ENCODE peak calls at places on chromosomes 5 and 9, in ten cellular contexts. One of them, this sample, is unnamed.

GRCh38 chr9:21576331-21577189 is 94.4 kb upstream of the IFNE start:
- DNase-seq in HCT116: peak
- DNase-seq in right lobe of liver: no peak
- DNase-seq in ovary: no peak
- DNase-seq in DND-41: no peak
- DNase-seq in IMR-90: peak
- DNase-seq in fibroblast of lung: peak
- DNase-seq in PC-3: peak
- DNase-seq in brain microvascular endothelial cell: peak
- DNase-seq in thyroid gland: peak
- DNase-seq in this sample: peak

GRCh38 chr9:97527626-97528528 is 26.4 kb downstream of the TMOD1 start:
- DNase-seq in HCT116: no peak
- DNase-seq in right lobe of liver: no peak
- DNase-seq in ovary: no peak
- DNase-seq in DND-41: no peak
- DNase-seq in IMR-90: no peak
- DNase-seq in fibroblast of lung: no peak
- DNase-seq in PC-3: no peak
- DNase-seq in brain microvascular endothelial cell: no peak
- DNase-seq in thyroid gland: peak
- DNase-seq in this sample: no peak

GRCh38 chr5:37054391-37054790 is 177.8 kb downstream of the NIPBL start:
- DNase-seq in HCT116: no peak
- DNase-seq in right lobe of liver: no peak
- DNase-seq in ovary: no peak
- DNase-seq in DND-41: no peak
- DNase-seq in IMR-90: no peak
- DNase-seq in fibroblast of lung: no peak
- DNase-seq in PC-3: no peak
- DNase-seq in brain microvascular endothelial cell: no peak
- DNase-seq in thyroid gland: no peak
- DNase-seq in this sample: no peak

GRCh38 chr5:12614608-12615007 is 710.4 kb upstream of the CTNND2 start:
- DNase-seq in HCT116: no peak
- DNase-seq in right lobe of liver: no peak
- DNase-seq in ovary: no peak
- DNase-seq in DND-41: no peak
- DNase-seq in IMR-90: no peak
- DNase-seq in fibroblast of lung: no peak
- DNase-seq in PC-3: no peak
- DNase-seq in brain microvascular endothelial cell: no peak
- DNase-seq in thyroid gland: no peak
- DNase-seq in this sample: no peak

GRCh38 chr5:178941361-178941760 is 363 bp downstream of the ZNF454 start:
- DNase-seq in HCT116: no peak
- DNase-seq in right lobe of liver: no peak
- DNase-seq in ovary: peak
- DNase-seq in DND-41: no peak
- DNase-seq in IMR-90: no peak
- DNase-seq in fibroblast of lung: peak
- DNase-seq in PC-3: no peak
- DNase-seq in brain microvascular endothelial cell: peak
- DNase-seq in thyroid gland: peak
- DNase-seq in this sample: no peak

GRCh38 chr5:112159435-112159834 is 259.6 kb downstream of the EPB41L4A start:
- DNase-seq in HCT116: no peak
- DNase-seq in right lobe of liver: no peak
- DNase-seq in ovary: peak
- DNase-seq in DND-41: no peak
- DNase-seq in IMR-90: peak
- DNase-seq in fibroblast of lung: no peak
- DNase-seq in PC-3: no peak
- DNase-seq in brain microvascular endothelial cell: no peak
- DNase-seq in thyroid gland: no peak
- DNase-seq in this sample: no peak

GRCh38 chr9:15909297-15909696 is 356.5 kb downstream of the CCDC171 start:
- DNase-seq in HCT116: no peak
- DNase-seq in right lobe of liver: no peak
- DNase-seq in ovary: no peak
- DNase-seq in DND-41: no peak
- DNase-seq in IMR-90: peak
- DNase-seq in fibroblast of lung: peak
- DNase-seq in PC-3: no peak
- DNase-seq in brain microvascular endothelial cell: no peak
- DNase-seq in thyroid gland: no peak
- DNase-seq in this sample: no peak

GRCh38 chr5:134349463-134349862 is 17.5 kb downstream of the CDKL3 start:
- DNase-seq in HCT116: no peak
- DNase-seq in right lobe of liver: no peak
- DNase-seq in ovary: no peak
- DNase-seq in DND-41: no peak
- DNase-seq in IMR-90: no peak
- DNase-seq in fibroblast of lung: no peak
- DNase-seq in PC-3: no peak
- DNase-seq in brain microvascular endothelial cell: no peak
- DNase-seq in thyroid gland: no peak
- DNase-seq in this sample: no peak

GRCh38 chr5:135484563-135485157 is 32.5 kb upstream of the TIFAB start:
- DNase-seq in HCT116: no peak
- DNase-seq in right lobe of liver: no peak
- DNase-seq in ovary: no peak
- DNase-seq in DND-41: no peak
- DNase-seq in IMR-90: no peak
- DNase-seq in fibroblast of lung: no peak
- DNase-seq in PC-3: no peak
- DNase-seq in brain microvascular endothelial cell: no peak
- DNase-seq in thyroid gland: peak
- DNase-seq in this sample: no peak

GRCh38 chr5:142807378-142807911 is 37.3 kb downstream of the ARHGAP26 start:
- DNase-seq in HCT116: no peak
- DNase-seq in right lobe of liver: peak
- DNase-seq in ovary: no peak
- DNase-seq in DND-41: no peak
- DNase-seq in IMR-90: no peak
- DNase-seq in fibroblast of lung: no peak
- DNase-seq in PC-3: no peak
- DNase-seq in brain microvascular endothelial cell: no peak
- DNase-seq in thyroid gland: no peak
- DNase-seq in this sample: no peak

GRCh38 chr5:94691270-94691669 is 72.8 kb downstream of the SLF1 start:
- DNase-seq in HCT116: no peak
- DNase-seq in right lobe of liver: no peak
- DNase-seq in ovary: no peak
- DNase-seq in DND-41: no peak
- DNase-seq in IMR-90: no peak
- DNase-seq in fibroblast of lung: no peak
- DNase-seq in PC-3: no peak
- DNase-seq in brain microvascular endothelial cell: no peak
- DNase-seq in thyroid gland: no peak
- DNase-seq in this sample: no peak

GRCh38 chr5:94689871-94690270 is 71.4 kb downstream of the SLF1 start:
- DNase-seq in HCT116: no peak
- DNase-seq in right lobe of liver: no peak
- DNase-seq in ovary: no peak
- DNase-seq in DND-41: no peak
- DNase-seq in IMR-90: no peak
- DNase-seq in fibroblast of lung: no peak
- DNase-seq in PC-3: no peak
- DNase-seq in brain microvascular endothelial cell: no peak
- DNase-seq in thyroid gland: no peak
- DNase-seq in this sample: no peak

GRCh38 chr5:94691947-94692346 is 73.5 kb downstream of the SLF1 start:
- DNase-seq in HCT116: no peak
- DNase-seq in right lobe of liver: no peak
- DNase-seq in ovary: no peak
- DNase-seq in DND-41: no peak
- DNase-seq in IMR-90: peak
- DNase-seq in fibroblast of lung: peak
- DNase-seq in PC-3: peak
- DNase-seq in brain microvascular endothelial cell: peak
- DNase-seq in thyroid gland: peak
- DNase-seq in this sample: peak

GRCh38 chr5:94692610-94693009 is 74.1 kb downstream of the SLF1 start:
- DNase-seq in HCT116: no peak
- DNase-seq in right lobe of liver: no peak
- DNase-seq in ovary: no peak
- DNase-seq in DND-41: no peak
- DNase-seq in IMR-90: no peak
- DNase-seq in fibroblast of lung: no peak
- DNase-seq in PC-3: no peak
- DNase-seq in brain microvascular endothelial cell: no peak
- DNase-seq in thyroid gland: no peak
- DNase-seq in this sample: no peak

GRCh38 chr5:94690778-94691177 is 72.3 kb downstream of the SLF1 start:
- DNase-seq in HCT116: no peak
- DNase-seq in right lobe of liver: no peak
- DNase-seq in ovary: no peak
- DNase-seq in DND-41: no peak
- DNase-seq in IMR-90: peak
- DNase-seq in fibroblast of lung: peak
- DNase-seq in PC-3: no peak
- DNase-seq in brain microvascular endothelial cell: no peak
- DNase-seq in thyroid gland: no peak
- DNase-seq in this sample: no peak
- H3K27ac ChIP-seq in HCT116: no peak
- H3K27ac ChIP-seq in right lobe of liver: no peak
- H3K27ac ChIP-seq in ovary: no peak
- H3K27ac ChIP-seq in DND-41: no peak
- H3K27ac ChIP-seq in IMR-90: no peak
- H3K27ac ChIP-seq in fibroblast of lung: no peak
- H3K27ac ChIP-seq in PC-3: no peak
- H3K27ac ChIP-seq in brain microvascular endothelial cell: no peak
- H3K27ac ChIP-seq in thyroid gland: no peak
- H3K27ac ChIP-seq in this sample: no peak

GRCh38 chr9:88723751-88724150 is 188.8 kb downstream of the NXNL2 start:
- DNase-seq in HCT116: no peak
- DNase-seq in right lobe of liver: no peak
- DNase-seq in ovary: no peak
- DNase-seq in DND-41: no peak
- DNase-seq in IMR-90: no peak
- DNase-seq in fibroblast of lung: no peak
- DNase-seq in PC-3: no peak
- DNase-seq in brain microvascular endothelial cell: no peak
- DNase-seq in thyroid gland: no peak
- DNase-seq in this sample: no peak

GRCh38 chr9:88722753-88723152 is 187.8 kb downstream of the NXNL2 start:
- DNase-seq in HCT116: no peak
- DNase-seq in right lobe of liver: no peak
- DNase-seq in ovary: no peak
- DNase-seq in DND-41: no peak
- DNase-seq in IMR-90: peak
- DNase-seq in fibroblast of lung: no peak
- DNase-seq in PC-3: peak
- DNase-seq in brain microvascular endothelial cell: no peak
- DNase-seq in thyroid gland: no peak
- DNase-seq in this sample: peak

GRCh38 chr9:88724241-88724805 is 189.3 kb downstream of the NXNL2 start:
- DNase-seq in HCT116: no peak
- DNase-seq in right lobe of liver: no peak
- DNase-seq in ovary: no peak
- DNase-seq in DND-41: no peak
- DNase-seq in IMR-90: no peak
- DNase-seq in fibroblast of lung: no peak
- DNase-seq in PC-3: no peak
- DNase-seq in brain microvascular endothelial cell: no peak
- DNase-seq in thyroid gland: no peak
- DNase-seq in this sample: no peak

GRCh38 chr9:88721528-88722279 is 186.7 kb downstream of the NXNL2 start:
- DNase-seq in HCT116: no peak
- DNase-seq in right lobe of liver: no peak
- DNase-seq in ovary: no peak
- DNase-seq in DND-41: no peak
- DNase-seq in IMR-90: no peak
- DNase-seq in fibroblast of lung: no peak
- DNase-seq in PC-3: no peak
- DNase-seq in brain microvascular endothelial cell: no peak
- DNase-seq in thyroid gland: no peak
- DNase-seq in this sample: no peak

GRCh38 chr9:88721028-88721427 is 186.1 kb downstream of the NXNL2 start:
- DNase-seq in HCT116: no peak
- DNase-seq in right lobe of liver: no peak
- DNase-seq in ovary: no peak
- DNase-seq in DND-41: no peak
- DNase-seq in IMR-90: no peak
- DNase-seq in fibroblast of lung: no peak
- DNase-seq in PC-3: peak
- DNase-seq in brain microvascular endothelial cell: peak
- DNase-seq in thyroid gland: no peak
- DNase-seq in this sample: no peak
- TF ChIP-seq CTCF in HCT116: no peak
- TF ChIP-seq CTCF in right lobe of liver: no peak
- TF ChIP-seq CTCF in ovary: no peak
- TF ChIP-seq CTCF in DND-41: no peak
- TF ChIP-seq CTCF in IMR-90: no peak
- TF ChIP-seq CTCF in fibroblast of lung: no peak
- TF ChIP-seq CTCF in PC-3: no peak
- TF ChIP-seq CTCF in brain microvascular endothelial cell: no peak
- TF ChIP-seq CTCF in thyroid gland: no peak
- TF ChIP-seq CTCF in this sample: no peak

GRCh38 chr5:158543539-158544387 is 556.0 kb downstream of the EBF1 start:
- DNase-seq in HCT116: no peak
- DNase-seq in right lobe of liver: no peak
- DNase-seq in ovary: no peak
- DNase-seq in DND-41: no peak
- DNase-seq in IMR-90: peak
- DNase-seq in fibroblast of lung: peak
- DNase-seq in PC-3: no peak
- DNase-seq in brain microvascular endothelial cell: peak
- DNase-seq in thyroid gland: no peak
- DNase-seq in this sample: no peak
- H3K27ac ChIP-seq in HCT116: no peak
- H3K27ac ChIP-seq in right lobe of liver: no peak
- H3K27ac ChIP-seq in ovary: no peak
- H3K27ac ChIP-seq in DND-41: peak
- H3K27ac ChIP-seq in IMR-90: no peak
- H3K27ac ChIP-seq in fibroblast of lung: no peak
- H3K27ac ChIP-seq in PC-3: no peak
- H3K27ac ChIP-seq in brain microvascular endothelial cell: peak
- H3K27ac ChIP-seq in thyroid gland: no peak
- H3K27ac ChIP-seq in this sample: no peak

DNA sequence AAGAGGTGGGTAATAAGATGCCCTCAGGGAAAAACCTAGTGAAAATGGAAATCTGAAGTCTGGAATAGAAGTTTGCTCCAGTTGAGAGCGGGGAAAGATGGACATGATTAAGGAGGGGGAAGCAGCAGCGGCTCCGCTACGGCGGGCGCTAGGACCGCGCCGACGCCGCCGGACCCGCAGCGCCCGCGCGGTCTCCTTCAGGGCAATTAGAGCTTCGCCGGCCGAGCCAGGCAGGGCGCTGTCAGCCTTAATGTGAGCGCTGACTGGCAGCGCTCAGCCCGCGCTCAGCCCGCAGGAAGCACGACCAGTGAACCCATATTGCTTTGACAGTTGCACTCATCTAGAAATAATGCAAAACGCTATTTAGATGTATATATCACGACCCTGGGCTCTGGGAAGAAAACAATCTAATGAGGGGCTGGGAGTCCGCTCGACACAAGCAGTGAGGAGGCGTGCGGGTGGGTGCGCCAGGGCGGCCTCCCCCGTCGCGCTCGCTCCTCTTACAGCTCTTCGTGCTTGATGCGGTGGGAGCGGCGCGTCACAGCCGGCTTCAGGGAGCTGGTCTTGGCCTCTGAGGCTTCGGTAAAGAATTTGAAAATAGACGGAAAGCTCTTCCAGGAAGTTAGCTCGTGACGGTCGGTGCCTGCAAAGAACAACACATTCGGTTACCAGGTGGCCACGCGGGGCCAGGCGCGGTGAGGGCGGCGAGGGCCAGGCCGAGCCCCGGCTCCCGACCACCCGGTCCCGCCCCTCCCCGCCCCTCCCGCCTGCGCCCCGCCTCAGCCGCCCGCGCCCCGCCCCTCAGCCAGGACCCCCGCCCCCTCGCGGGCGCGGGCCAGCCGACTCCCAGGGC is 37.7 kb downstream of the NR2F1 start:
- DNase-seq in HCT116: peak
- DNase-seq in right lobe of liver: peak
- DNase-seq in ovary: peak
- DNase-seq in DND-41: no peak
- DNase-seq in IMR-90: peak
- DNase-seq in fibroblast of lung: peak
- DNase-seq in PC-3: peak
- DNase-seq in brain microvascular endothelial cell: peak
- DNase-seq in thyroid gland: peak
- DNase-seq in this sample: peak
- TF ChIP-seq CTCF in HCT116: no peak
- TF ChIP-seq CTCF in right lobe of liver: peak
- TF ChIP-seq CTCF in ovary: no peak
- TF ChIP-seq CTCF in DND-41: no peak
- TF ChIP-seq CTCF in IMR-90: peak
- TF ChIP-seq CTCF in fibroblast of lung: no peak
- TF ChIP-seq CTCF in PC-3: peak
- TF ChIP-seq CTCF in brain microvascular endothelial cell: peak
- TF ChIP-seq CTCF in thyroid gland: no peak
- TF ChIP-seq CTCF in this sample: peak